ENCODE peak calls at places on chromosome 1, in six cellular contexts. J is neuronal stem cell, T is H9, M is trophoblast cell, R is H1, W is IMR-90. C is an unnamed sample.

GRCh38 chr1:240234477-240235225 is 143.0 kb downstream of the FMN2 start:
- DNase-seq in J (no peak), T (no peak), M (no peak), R (no peak), W (peak; percentile 83), C (peak; percentile 77)

GRCh38 chr1:3597599-3597964 is 13.7 kb downstream of the MEGF6 start:
- DNase-seq in J (no peak), T (no peak), M (no peak), R (no peak), W (no peak), C (no peak)

GRCh38 chr1:8947127-8947691 is 1.5 kb downstream of the CA6 start:
- DNase-seq in J (no peak), T (no peak), M (no peak), R (no peak), W (no peak), C (no peak)

GRCh38 chr1:13901041-13901440 is 201.1 kb downstream of the PRDM2 start:
- DNase-seq in J (no peak), T (no peak), M (no peak), R (no peak), W (no peak), C (no peak)

GRCh38 chr1:145877923-145878486 is 7.7 kb downstream of the ANKRD35 start:
- DNase-seq in J (no peak), T (no peak), M (no peak), R (no peak), W (no peak), C (no peak)

GRCh38 chr1:37561794-37562132 is 5.0 kb downstream of the DNALI1 start:
- DNase-seq in J (no peak), T (peak; percentile 68), M (peak; percentile 33), R (peak; percentile 68), W (peak; percentile 22), C (peak; percentile 47)

GRCh38 chr1:115436596-115436995 is 98.5 kb upstream of the NGF start:
- DNase-seq in J (no peak), T (no peak), M (no peak), R (no peak), W (no peak), C (no peak)

GRCh38 chr1:53574621-53575020 is 115.4 kb downstream of the DMRTB1 start:
- DNase-seq in J (no peak), T (no peak), M (no peak), R (no peak), W (no peak), C (no peak)

GRCh38 chr1:202362212-202362611 is 13.7 kb downstream of the PPP1R12B start:
- DNase-seq in J (no peak), T (no peak), M (no peak), R (no peak), W (no peak), C (no peak)

GRCh38 chr1:224616761-224617409 is 768 bp downstream of the CNIH3 start:
- DNase-seq in J (peak; percentile 43), T (peak; percentile 50), M (no peak), R (peak; percentile 69), W (no peak), C (peak; percentile 34)

GRCh38 chr1:229882621-229883020 is 184.4 kb upstream of the GALNT2 start:
- DNase-seq in J (no peak), T (no peak), M (no peak), R (no peak), W (no peak), C (no peak)

GRCh38 chr1:107794571-107794970 is 170.4 kb downstream of the VAV3 start:
- DNase-seq in J (no peak), T (no peak), M (no peak), R (no peak), W (no peak), C (no peak)

GRCh38 chr1:91760487-91760886 is 125.5 kb downstream of the TGFBR3 start:
- DNase-seq in J (no peak), T (no peak), M (no peak), R (no peak), W (no peak), C (no peak)

GRCh38 chr1:19563336-19564097 is 78.2 kb upstream of the CAPZB start:
- DNase-seq in J (no peak), T (no peak), M (no peak), R (no peak), W (peak; percentile 41), C (no peak)

GRCh38 chr1:63907051-63907450 is 133.2 kb downstream of the ROR1 start:
- DNase-seq in J (no peak), T (no peak), M (no peak), R (no peak), W (no peak), C (no peak)

GRCh38 chr1:63902844-63903589 is 129.2 kb downstream of the ROR1 start:
- DNase-seq in J (no peak), T (no peak), M (no peak), R (no peak), W (peak; percentile 29), C (no peak)

GRCh38 chr1:63906053-63906704 is 132.4 kb downstream of the ROR1 start:
- DNase-seq in J (no peak), T (no peak), M (no peak), R (no peak), W (no peak), C (no peak)

GRCh38 chr1:63903947-63904346 is 130.1 kb downstream of the ROR1 start:
- DNase-seq in J (no peak), T (no peak), M (no peak), R (no peak), W (no peak), C (no peak)

DNA sequence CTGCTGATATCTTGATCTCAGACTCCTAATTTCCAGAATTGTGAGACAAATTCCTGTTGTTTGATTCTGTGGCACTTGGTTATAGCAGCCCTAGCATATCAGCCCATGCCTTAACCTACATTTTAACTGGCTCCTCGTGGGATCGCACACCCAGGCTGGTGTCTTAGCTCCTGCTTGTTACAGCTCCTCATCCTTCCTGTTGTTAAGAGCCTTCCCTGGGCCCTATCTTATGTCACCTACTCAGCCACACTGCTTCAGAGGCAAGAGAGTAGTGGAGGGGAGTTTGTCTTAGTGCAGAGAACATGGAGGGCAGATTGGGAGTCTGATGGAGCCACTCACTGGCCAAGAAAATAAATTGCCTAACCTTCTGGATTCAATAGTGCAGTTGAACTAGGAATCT is 131.0 kb downstream of the ROR1 start:
- DNase-seq in J (no peak), T (no peak), M (no peak), R (no peak), W (no peak), C (no peak)
- H3K4me1 ChIP-seq in J (peaks cover 10% of the 10 kb centered on the region), T (peaks cover 36% of the 10 kb centered on the region), M (peaks cover 3% of the 10 kb centered on the region), R (peaks cover 30% of the 10 kb centered on the region), W (peaks cover 2% of the 10 kb centered on the region), C (peaks cover 2% of the 10 kb centered on the region)

DNA sequence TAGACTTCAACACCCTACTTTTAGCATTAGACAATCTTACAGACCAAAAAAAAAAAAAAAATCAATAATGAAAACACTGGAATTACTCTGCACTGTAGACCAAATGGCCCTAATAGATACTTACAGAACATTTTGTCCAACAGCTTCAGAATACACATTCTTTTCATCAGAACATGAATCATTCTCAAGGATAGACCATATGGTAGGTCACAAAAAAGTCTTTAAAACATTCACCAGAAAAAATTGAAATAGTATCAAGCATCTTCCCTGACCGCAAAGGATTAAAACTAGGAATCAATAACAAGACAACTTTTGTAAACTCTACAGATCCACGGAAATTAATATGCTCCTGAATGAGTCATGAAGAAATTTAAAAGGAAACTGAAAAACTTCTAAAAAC is 22.5 kb downstream of the ZNF670 start:
- DNase-seq in J (no peak), T (no peak), M (no peak), R (no peak), W (no peak), C (no peak)
- H3K9me3 ChIP-seq in J (peaks cover 90% of the 10 kb centered on the region), T (peaks cover 32% of the 10 kb centered on the region), M (peaks cover 13% of the 10 kb centered on the region), R (peaks cover 29% of the 10 kb centered on the region), W (peaks cover 30% of the 10 kb centered on the region), C (peaks cover 84% of the 10 kb centered on the region)

GRCh38 chr1:10755977-10756521 is 40.4 kb downstream of the CASZ1 start:
- DNase-seq in J (no peak), T (peak; percentile 48), M (no peak), R (no peak), W (no peak), C (no peak)

GRCh38 chr1:10756842-10757241 is 39.6 kb downstream of the CASZ1 start:
- DNase-seq in J (no peak), T (no peak), M (no peak), R (no peak), W (no peak), C (no peak)

GRCh38 chr1:10751561-10752085 is 44.8 kb downstream of the CASZ1 start:
- DNase-seq in J (no peak), T (no peak), M (no peak), R (no peak), W (no peak), C (no peak)

GRCh38 chr1:10753279-10753678 is 43.2 kb downstream of the CASZ1 start:
- DNase-seq in J (no peak), T (no peak), M (no peak), R (peak; percentile 65), W (no peak), C (no peak)

DNA sequence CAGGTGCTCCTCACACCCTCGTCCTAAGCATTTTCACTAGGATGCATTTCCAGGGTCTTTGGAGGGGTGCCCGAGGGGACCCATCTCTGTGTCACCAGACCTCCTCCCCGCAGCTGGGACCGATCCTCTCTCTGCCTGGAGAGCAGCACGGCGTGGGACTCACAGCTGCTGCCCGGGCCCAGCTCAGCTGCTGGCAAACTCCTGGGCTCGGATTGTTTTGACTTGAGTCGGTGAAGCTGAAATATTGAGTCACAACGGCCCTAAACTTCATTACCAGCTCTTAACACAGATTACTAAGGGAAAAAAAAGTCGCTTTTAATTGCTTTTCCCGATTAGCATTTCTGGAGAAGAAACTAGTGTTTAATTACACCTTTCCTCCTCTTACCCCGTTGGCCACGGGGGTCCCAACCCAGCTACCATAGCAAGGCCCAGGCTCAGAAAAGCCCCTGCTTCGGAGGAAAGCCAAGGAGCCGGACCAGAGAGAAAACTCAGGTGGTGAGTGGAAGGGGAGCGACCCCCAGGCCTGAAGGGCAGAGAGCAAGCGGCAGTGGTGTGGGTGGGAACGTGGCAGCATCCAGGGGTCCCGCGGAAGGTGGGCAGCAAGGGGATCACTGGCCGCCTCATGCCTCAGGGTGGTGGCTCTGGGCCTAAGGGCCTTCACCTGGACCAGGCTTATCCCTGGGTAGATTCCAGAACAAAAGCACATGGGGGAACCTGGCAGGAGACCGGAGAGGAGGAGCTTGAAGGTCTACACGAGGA is 41.7 kb downstream of the CASZ1 start:
- DNase-seq in J (no peak), T (no peak), M (no peak), R (no peak), W (peak; percentile 33), C (no peak)
- H3K14ac ChIP-seq in J (no peak overlapping the region), T (no peak overlapping the region), M (no peak overlapping the region), R (no peak overlapping the region), W (no peak overlapping the region), C (no peak overlapping the region)

GRCh38 chr1:44035726-44036408 is 4.6 kb upstream of the SLC6A9 start:
- DNase-seq in J (no peak), T (peak; percentile 39), M (no peak), R (no peak), W (no peak), C (no peak)
- H3K4me1 ChIP-seq in J (peaks cover 13% of the 10 kb centered on the region), T (peaks cover 6% of the 10 kb centered on the region), M (peaks cover 12% of the 10 kb centered on the region), R (peaks cover 6% of the 10 kb centered on the region), W (peaks cover 8% of the 10 kb centered on the region), C (peaks cover 13% of the 10 kb centered on the region)

GRCh38 chr1:196538473-196538872 is 69.8 kb downstream of the KCNT2 start:
- DNase-seq in J (no peak), T (no peak), M (no peak), R (no peak), W (no peak), C (no peak)
- H3K9me3 ChIP-seq in J (peaks cover 43% of the 10 kb centered on the region), T (peaks cover 38% of the 10 kb centered on the region), M (peaks cover 17% of the 10 kb centered on the region), R (peaks cover 44% of the 10 kb centered on the region), W (no peaks in the 10 kb centered on the region), C (no peaks in the 10 kb centered on the region)

C was measured in mesenchymal stem cell.